ENCODE peak calls at places on chromosomes 16 and 17, in six cellular contexts. N is adrenal gland, X is A549, J is sigmoid colon, G is lung, S is OCI-LY7. O is an unnamed sample.

GRCh38 chr17:75266315-75267145 is 4.5 kb downstream of the MIF4GD start:
- DNase-seq in N (no peak), X (no peak), J (no peak), G (no peak), S (no peak), O (no peak)

GRCh38 chr17:81150379-81151038 is 14.8 kb upstream of the PVALEF start:
- DNase-seq in N (peak; percentile 41), X (no peak), J (no peak), G (peak; percentile 54), S (no peak), O (no peak)

GRCh38 chr17:40448213-40448638 is 5.0 kb downstream of the IGFBP4 start:
- DNase-seq in N (peak; percentile 37), X (no peak), J (peak; percentile 82), G (no peak), S (no peak), O (peak; percentile 62)

GRCh38 chr16:31215287-31216115 is 1.4 kb downstream of the PYDC1 start:
- DNase-seq in N (peak; percentile 69), X (peak; percentile 91), J (no peak), G (peak; percentile 56), S (no peak), O (peak; percentile 89)

GRCh38 chr17:489758-490329 is 137.2 kb upstream of the RPH3AL start:
- DNase-seq in N (peak; percentile 25), X (peak; percentile 58), J (peak; percentile 74), G (peak; percentile 39), S (peak; percentile 69), O (peak; percentile 67)

GRCh38 chr17:67518881-67519280 is 141.8 kb downstream of the PITPNC1 start:
- DNase-seq in N (no peak), X (no peak), J (no peak), G (no peak), S (no peak), O (no peak)

GRCh38 chr17:2828396-2829038 is 32.3 kb downstream of the RAP1GAP2 start:
- DNase-seq in N (peak; percentile 69), X (peak; percentile 91), J (peak; percentile 76), G (peak; percentile 69), S (peak; percentile 87), O (peak; percentile 83)

GRCh38 chr17:3890082-3890892 is 2.6 kb downstream of the CAMKK1 start:
- DNase-seq in N (peak; percentile 96), X (peak; percentile 98), J (peak; percentile 97), G (peak; percentile 60), S (no peak), O (peak; percentile 86)

GRCh38 chr17:2172447-2172938 is 117.6 kb downstream of the HIC1 start:
- DNase-seq in N (peak; percentile 80), X (no peak), J (peak; percentile 74), G (peak; percentile 54), S (no peak), O (peak; percentile 31)

GRCh38 chr17:66740226-66740625 is 94.7 kb upstream of the CACNG5 start:
- DNase-seq in N (no peak), X (no peak), J (peak; percentile 30), G (no peak), S (no peak), O (no peak)

GRCh38 chr17:7308625-7309433 is 1.4 kb downstream of the EIF5A start:
- DNase-seq in N (peak; percentile 89), X (peak; percentile 97), J (peak; percentile 89), G (peak; percentile 88), S (peak; percentile 76), O (peak; percentile 74)

GRCh38 chr17:42853004-42853403 is 2.0 kb downstream of the AOC3 start:
- DNase-seq in N (no peak), X (no peak), J (peak; percentile 82), G (no peak), S (no peak), O (no peak)

GRCh38 chr17:59651346-59651745 is 31.7 kb downstream of the CLTC start:
- DNase-seq in N (no peak), X (no peak), J (no peak), G (no peak), S (no peak), O (no peak)

GRCh38 chr17:1485311-1485747 is 7.2 kb downstream of the MYO1C start:
- DNase-seq in N (peak; percentile 49), X (peak; percentile 48), J (no peak), G (peak; percentile 50), S (peak; percentile 52), O (peak; percentile 66)

GRCh38 chr16:50473375-50473945 is 74.7 kb upstream of the NKD1 start:
- DNase-seq in N (no peak), X (no peak), J (no peak), G (no peak), S (no peak), O (no peak)

GRCh38 chr17:46110219-46110618 is 83.0 kb downstream of the KANSL1 start:
- DNase-seq in N (no peak), X (no peak), J (no peak), G (no peak), S (no peak), O (no peak)

GRCh38 chr16:27242868-27243590 is 25.5 kb downstream of the NSMCE1 start:
- DNase-seq in N (no peak), X (peak; percentile 35), J (peak; percentile 73), G (no peak), S (no peak), O (no peak)

GRCh38 chr17:59870482-59870881 is 22.3 kb downstream of the TUBD1 start:
- DNase-seq in N (peak; percentile 18), X (no peak), J (peak; percentile 26), G (no peak), S (no peak), O (no peak)

GRCh38 chr17:63537991-63538692 is 12.1 kb upstream of the DCAF7 start:
- DNase-seq in N (no peak), X (no peak), J (peak; percentile 61), G (no peak), S (no peak), O (no peak)

GRCh38 chr16:10961231-10961630 is 16.9 kb downstream of the CLEC16A start:
- DNase-seq in N (peak; percentile 90), X (no peak), J (peak; percentile 82), G (no peak), S (no peak), O (peak; percentile 80)

GRCh38 chr17:73291260-73291801 is 20.5 kb downstream of the CDC42EP4 start:
- DNase-seq in N (peak; percentile 86), X (peak; percentile 59), J (peak; percentile 85), G (peak; percentile 80), S (no peak), O (peak; percentile 80)

GRCh38 chr17:79843475-79843916 is 4.3 kb upstream of the CBX4 start:
- DNase-seq in N (peak; percentile 26), X (no peak), J (no peak), G (no peak), S (no peak), O (no peak)

GRCh38 chr17:68461589-68461988 is 4.3 kb upstream of the WIPI1 start:
- DNase-seq in N (peak; percentile 68), X (no peak), J (no peak), G (no peak), S (peak; percentile 78), O (peak; percentile 57)

GRCh38 chr16:71894229-71894920 is 956 bp upstream of the IST1 start:
- DNase-seq in N (peak; percentile 67), X (no peak), J (peak; percentile 79), G (peak; percentile 37), S (peak; percentile 43), O (no peak)

GRCh38 chr16:11700264-11701029 is 32.2 kb downstream of the SNN start:
- DNase-seq in N (no peak), X (no peak), J (peak; percentile 40), G (no peak), S (no peak), O (no peak)

GRCh38 chr16:20612551-20613470 is 36.6 kb upstream of the ACSM2B start:
- DNase-seq in N (no peak), X (no peak), J (peak; percentile 82), G (peak; percentile 90), S (no peak), O (peak; percentile 21)

GRCh38 chr16:59296002-59296401 is 561.9 kb upstream of the GOT2 start:
- DNase-seq in N (no peak), X (no peak), J (no peak), G (no peak), S (no peak), O (no peak)

GRCh38 chr17:40118093-40118492 is 3.7 kb upstream of the MSL1 start:
- DNase-seq in N (no peak), X (no peak), J (no peak), G (no peak), S (no peak), O (no peak)

GRCh38 chr17:79109584-79109983 is 35.0 kb downstream of the ENGASE start:
- DNase-seq in N (no peak), X (peak; percentile 50), J (no peak), G (no peak), S (no peak), O (no peak)

GRCh38 chr17:76353004-76353598 is 615 bp downstream of the PRPSAP1 start:
- DNase-seq in N (peak; percentile 49), X (peak; percentile 76), J (peak; percentile 68), G (no peak), S (peak; percentile 34), O (peak; percentile 64)

GRCh38 chr17:57431415-57431814 is 175.1 kb downstream of the MSI2 start:
- DNase-seq in N (no peak), X (no peak), J (no peak), G (no peak), S (no peak), O (no peak)

GRCh38 chr16:79093554-79093967 is 507.0 kb downstream of the MAF start:
- DNase-seq in N (peak; percentile 9), X (no peak), J (no peak), G (peak; percentile 56), S (no peak), O (no peak)

GRCh38 chr16:62190426-62190825 is 154.2 kb upstream of the CDH8 start:
- DNase-seq in N (no peak), X (no peak), J (no peak), G (no peak), S (peak; percentile 27), O (no peak)
- TF ChIP-seq CTCF in N (peak; percentile 37), X (peak; percentile 11), J (no peak), G (no peak), S (peak; percentile 76), O (no peak)

GRCh38 chr16:67779256-67780014 is 26.9 kb downstream of the RANBP10 start:
- DNase-seq in N (no peak), X (no peak), J (no peak), G (no peak), S (no peak), O (no peak)
- H3K27ac ChIP-seq in N (no peak overlapping the region), X (no peak overlapping the region), J (no peak overlapping the region), G (no peak overlapping the region), S (no peak overlapping the region), O (peak overlapping the region; percentile 39)

GRCh38 chr16:4795828-4796572 is 831 bp downstream of the SMIM22 start:
- DNase-seq in N (no peak), X (no peak), J (no peak), G (no peak), S (no peak), O (no peak)
- H3K4me3 ChIP-seq in N (no peak overlapping the region), X (no peak overlapping the region), J (no peak overlapping the region), G (peak overlapping the region; percentile 12), S (no peak overlapping the region), O (no peak overlapping the region)

GRCh38 chr16:733382-734207 is 6.7 kb downstream of the HAGHL start:
- DNase-seq in N (peak; percentile 18), X (no peak), J (peak; percentile 61), G (no peak), S (no peak), O (no peak)
- TF ChIP-seq CTCF in N (peak; percentile 6), X (peak; percentile 49), J (no peak), G (no peak), S (peak; percentile 78), O (peak; percentile 15)